ENCODE peak calls at places on chromosome 15, in seven cellular contexts. One of them, this sample, is unnamed.
A peak's percentile ranks its signal among the peaks of the same experiment; 100 is the strongest.

GRCh38 chr15:40471105-40471777 is 457 bp downstream of the CHST14 start:
- DNase-seq in HuH-7: peak; percentile 47
- DNase-seq in brain microvascular endothelial cell: no peak
- DNase-seq in activated T-cell treated with anti-CD3 and anti-CD28 coated beads for 1 hour: no peak
- DNase-seq in CD8-positive, alpha-beta T cell: no peak
- DNase-seq in HFF-Myc: no peak
- DNase-seq in T1000: no peak
- DNase-seq in this sample: no peak

GRCh38 chr15:22890296-22890695 is 51.8 kb downstream of the NIPA2 start:
- DNase-seq in HuH-7: no peak
- DNase-seq in brain microvascular endothelial cell: no peak
- DNase-seq in activated T-cell treated with anti-CD3 and anti-CD28 coated beads for 1 hour: no peak
- DNase-seq in CD8-positive, alpha-beta T cell: no peak
- DNase-seq in HFF-Myc: no peak
- DNase-seq in T1000: no peak
- DNase-seq in this sample: no peak

GRCh38 chr15:36133686-36134085 is 445.7 kb upstream of the CDIN1 start:
- DNase-seq in HuH-7: no peak
- DNase-seq in brain microvascular endothelial cell: no peak
- DNase-seq in activated T-cell treated with anti-CD3 and anti-CD28 coated beads for 1 hour: no peak
- DNase-seq in CD8-positive, alpha-beta T cell: no peak
- DNase-seq in HFF-Myc: peak; percentile 84
- DNase-seq in T1000: no peak
- DNase-seq in this sample: no peak

GRCh38 chr15:67979281-67979680 is 74.8 kb upstream of the PIAS1 start:
- DNase-seq in HuH-7: no peak
- DNase-seq in brain microvascular endothelial cell: no peak
- DNase-seq in activated T-cell treated with anti-CD3 and anti-CD28 coated beads for 1 hour: no peak
- DNase-seq in CD8-positive, alpha-beta T cell: no peak
- DNase-seq in HFF-Myc: no peak
- DNase-seq in T1000: no peak
- DNase-seq in this sample: no peak

GRCh38 chr15:69253156-69253555 is 45.6 kb upstream of the PAQR5 start:
- DNase-seq in HuH-7: no peak
- DNase-seq in brain microvascular endothelial cell: peak; percentile 80
- DNase-seq in activated T-cell treated with anti-CD3 and anti-CD28 coated beads for 1 hour: no peak
- DNase-seq in CD8-positive, alpha-beta T cell: no peak
- DNase-seq in HFF-Myc: peak; percentile 64
- DNase-seq in T1000: peak; percentile 17
- DNase-seq in this sample: peak; percentile 89

GRCh38 chr15:57893075-57893474 is 172.4 kb downstream of the ALDH1A2 start:
- DNase-seq in HuH-7: no peak
- DNase-seq in brain microvascular endothelial cell: no peak
- DNase-seq in activated T-cell treated with anti-CD3 and anti-CD28 coated beads for 1 hour: no peak
- DNase-seq in CD8-positive, alpha-beta T cell: no peak
- DNase-seq in HFF-Myc: no peak
- DNase-seq in T1000: no peak
- DNase-seq in this sample: no peak

GRCh38 chr15:55530861-55531313 is 22.9 kb upstream of the DNAAF4 start:
- DNase-seq in HuH-7: no peak
- DNase-seq in brain microvascular endothelial cell: peak; percentile 12
- DNase-seq in activated T-cell treated with anti-CD3 and anti-CD28 coated beads for 1 hour: no peak
- DNase-seq in CD8-positive, alpha-beta T cell: no peak
- DNase-seq in HFF-Myc: no peak
- DNase-seq in T1000: no peak
- DNase-seq in this sample: peak; percentile 49

GRCh38 chr15:26892119-26892518 is 25.3 kb downstream of the GABRA5 start:
- DNase-seq in HuH-7: no peak
- DNase-seq in brain microvascular endothelial cell: no peak
- DNase-seq in activated T-cell treated with anti-CD3 and anti-CD28 coated beads for 1 hour: no peak
- DNase-seq in CD8-positive, alpha-beta T cell: no peak
- DNase-seq in HFF-Myc: no peak
- DNase-seq in T1000: no peak
- DNase-seq in this sample: no peak

GRCh38 chr15:68634122-68634482 is 55.3 kb downstream of the CORO2B start:
- DNase-seq in HuH-7: no peak
- DNase-seq in brain microvascular endothelial cell: no peak
- DNase-seq in activated T-cell treated with anti-CD3 and anti-CD28 coated beads for 1 hour: no peak
- DNase-seq in CD8-positive, alpha-beta T cell: no peak
- DNase-seq in HFF-Myc: no peak
- DNase-seq in T1000: no peak
- DNase-seq in this sample: no peak

GRCh38 chr15:73992594-73992898 is 451 bp upstream of the STOML1 start:
- DNase-seq in HuH-7: no peak
- DNase-seq in brain microvascular endothelial cell: no peak
- DNase-seq in activated T-cell treated with anti-CD3 and anti-CD28 coated beads for 1 hour: no peak
- DNase-seq in CD8-positive, alpha-beta T cell: no peak
- DNase-seq in HFF-Myc: no peak
- DNase-seq in T1000: no peak
- DNase-seq in this sample: no peak

GRCh38 chr15:99174567-99174966 is 69.7 kb downstream of the SYNM start:
- DNase-seq in HuH-7: no peak
- DNase-seq in brain microvascular endothelial cell: no peak
- DNase-seq in activated T-cell treated with anti-CD3 and anti-CD28 coated beads for 1 hour: no peak
- DNase-seq in CD8-positive, alpha-beta T cell: no peak
- DNase-seq in HFF-Myc: no peak
- DNase-seq in T1000: no peak
- DNase-seq in this sample: no peak

GRCh38 chr15:93179704-93180103 is 90.7 kb upstream of the RGMA start:
- DNase-seq in HuH-7: no peak
- DNase-seq in brain microvascular endothelial cell: no peak
- DNase-seq in activated T-cell treated with anti-CD3 and anti-CD28 coated beads for 1 hour: no peak
- DNase-seq in CD8-positive, alpha-beta T cell: no peak
- DNase-seq in HFF-Myc: no peak
- DNase-seq in T1000: no peak
- DNase-seq in this sample: no peak

GRCh38 chr15:24861014-24861690 is 93.6 kb upstream of the SNRPN start:
- DNase-seq in HuH-7: no peak
- DNase-seq in brain microvascular endothelial cell: no peak
- DNase-seq in activated T-cell treated with anti-CD3 and anti-CD28 coated beads for 1 hour: no peak
- DNase-seq in CD8-positive, alpha-beta T cell: no peak
- DNase-seq in HFF-Myc: no peak
- DNase-seq in T1000: no peak
- DNase-seq in this sample: no peak

GRCh38 chr15:60212536-60212935 is 185.2 kb downstream of the ANXA2 start:
- DNase-seq in HuH-7: no peak
- DNase-seq in brain microvascular endothelial cell: peak; percentile 5
- DNase-seq in activated T-cell treated with anti-CD3 and anti-CD28 coated beads for 1 hour: no peak
- DNase-seq in CD8-positive, alpha-beta T cell: no peak
- DNase-seq in HFF-Myc: peak; percentile 5
- DNase-seq in T1000: no peak
- DNase-seq in this sample: peak; percentile 90

GRCh38 chr15:65056868-65057548 is 10.8 kb downstream of the RASL12 start:
- DNase-seq in HuH-7: peak; percentile 91
- DNase-seq in brain microvascular endothelial cell: peak; percentile 17
- DNase-seq in activated T-cell treated with anti-CD3 and anti-CD28 coated beads for 1 hour: no peak
- DNase-seq in CD8-positive, alpha-beta T cell: no peak
- DNase-seq in HFF-Myc: no peak
- DNase-seq in T1000: no peak
- DNase-seq in this sample: peak; percentile 93